ENCODE peak calls at places on chromosome 4, in five cellular contexts. Z is GM06990, C is HepG2, U is cardiac muscle cell, V is endodermal cell. Y is an unnamed sample.

GRCh38 chr4:52574036-52574435 is 85.1 kb downstream of the USP46 start:
- DNase-seq in Z (no peak), C (no peak), U (no peak), V (no peak), Y (peak)

GRCh38 chr4:2071912-2072867 is 13.1 kb downstream of the NAT8L start:
- DNase-seq in Z (no peak), C (peak), U (no peak), V (peak), Y (no peak)

GRCh38 chr4:149441338-149441737 is 374.3 kb downstream of the IQCM start:
- DNase-seq in Z (no peak), C (no peak), U (peak), V (no peak), Y (no peak)

GRCh38 chr4:145099653-145100052 is 1.5 kb downstream of the ABCE1 start:
- DNase-seq in Z (peak), C (peak), U (peak), V (no peak), Y (no peak)

GRCh38 chr4:17781072-17781830 is at the start of gene FAM184B:
- DNase-seq in Z (peak), C (no peak), U (peak), V (peak), Y (no peak)

GRCh38 chr4:157984285-157984911 is 188.4 kb downstream of the GASK1B start:
- DNase-seq in Z (no peak), C (no peak), U (no peak), V (no peak), Y (no peak)

GRCh38 chr4:80184053-80184790 is 13.1 kb upstream of the PRDM8 start:
- DNase-seq in Z (peak), C (peak), U (peak), V (peak), Y (peak)

GRCh38 chr4:24655326-24655725 is 71.0 kb upstream of the DHX15 start:
- DNase-seq in Z (no peak), C (no peak), U (no peak), V (no peak), Y (no peak)

GRCh38 chr4:138200236-138200590 is 41.9 kb downstream of the SLC7A11 start:
- DNase-seq in Z (no peak), C (no peak), U (no peak), V (no peak), Y (no peak)

GRCh38 chr4:115101675-115102074 is 11.7 kb downstream of the NDST4 start:
- DNase-seq in Z (no peak), C (no peak), U (no peak), V (no peak), Y (no peak)

GRCh38 chr4:1053080-1053661 is 41.7 kb downstream of the FGFRL1 start:
- DNase-seq in Z (no peak), C (no peak), U (peak), V (peak), Y (peak)

GRCh38 chr4:121464854-121465253 is 84.0 kb upstream of the QRFPR start:
- DNase-seq in Z (no peak), C (no peak), U (no peak), V (no peak), Y (no peak)

GRCh38 chr4:184648220-184649025 is 824 bp downstream of the CASP3 start:
- DNase-seq in Z (peak), C (peak), U (peak), V (peak), Y (peak)

GRCh38 chr4:141121768-141122415 is 11.4 kb downstream of the RNF150 start:
- DNase-seq in Z (no peak), C (no peak), U (no peak), V (peak), Y (no peak)

GRCh38 chr4:107719211-107719926 is 665 bp downstream of the PAPSS1 start:
- DNase-seq in Z (no peak), C (peak), U (peak), V (peak), Y (peak)

GRCh38 chr4:152537881-152538280 is 2.0 kb upstream of the FBXW7 start:
- DNase-seq in Z (no peak), C (no peak), U (no peak), V (no peak), Y (no peak)
- H3K4me3 ChIP-seq in Z (peak), C (peak), U (no peak), V (peak), Y (no peak)

GRCh38 chr4:159504634-159505033 is 401.8 kb downstream of the RAPGEF2 start:
- DNase-seq in Z (no peak), C (no peak), U (peak), V (no peak), Y (no peak)
- H3K4me3 ChIP-seq in Z (no peak), C (no peak), U (no peak), V (no peak), Y (no peak)

DNA sequence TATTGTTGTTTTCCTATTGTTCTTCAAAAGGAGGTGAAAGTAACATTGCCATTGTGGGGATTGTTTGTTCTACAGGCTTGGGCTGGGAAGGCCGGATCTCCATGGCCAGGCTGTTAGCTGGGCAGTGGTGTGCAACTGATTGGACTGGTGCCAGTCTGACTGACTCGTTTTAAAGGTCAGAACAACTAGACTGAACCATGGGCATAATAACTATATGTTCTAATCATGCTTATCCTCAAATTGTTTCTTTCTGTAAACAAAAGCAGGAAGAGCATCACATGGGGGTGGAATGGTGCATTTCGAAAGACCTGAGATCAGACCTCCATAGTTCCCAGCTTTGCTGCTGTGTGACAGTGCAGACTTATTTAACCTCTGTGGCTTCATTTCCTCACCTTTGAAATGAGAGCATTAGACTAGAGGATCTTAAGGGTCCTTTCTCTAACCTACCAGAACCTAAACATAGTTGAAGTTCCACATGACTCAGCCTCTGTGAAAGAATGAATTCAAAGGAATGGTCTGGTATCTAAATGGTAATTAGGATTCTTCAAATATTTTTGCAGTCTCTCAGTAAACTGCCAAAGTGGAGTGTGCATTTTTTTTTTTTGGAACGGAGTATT is 66.7 kb upstream of the PGRMC2 start:
- DNase-seq in Z (no peak), C (peak), U (peak), V (no peak), Y (peak)
- H3K4me3 ChIP-seq in Z (no peak), C (no peak), U (no peak), V (no peak), Y (no peak)

GRCh38 chr4:64157397-64157796 is 251.9 kb downstream of the TECRL start:
- DNase-seq in Z (no peak), C (no peak), U (no peak), V (no peak), Y (no peak)

GRCh38 chr4:64156253-64156652 is 253.0 kb downstream of the TECRL start:
- DNase-seq in Z (no peak), C (no peak), U (no peak), V (no peak), Y (no peak)

GRCh38 chr4:64158648-64159326 is 250.5 kb downstream of the TECRL start:
- DNase-seq in Z (no peak), C (peak), U (peak), V (peak), Y (peak)
- H3K4me3 ChIP-seq in Z (peak), C (peak), U (no peak), V (no peak), Y (no peak)

DNA sequence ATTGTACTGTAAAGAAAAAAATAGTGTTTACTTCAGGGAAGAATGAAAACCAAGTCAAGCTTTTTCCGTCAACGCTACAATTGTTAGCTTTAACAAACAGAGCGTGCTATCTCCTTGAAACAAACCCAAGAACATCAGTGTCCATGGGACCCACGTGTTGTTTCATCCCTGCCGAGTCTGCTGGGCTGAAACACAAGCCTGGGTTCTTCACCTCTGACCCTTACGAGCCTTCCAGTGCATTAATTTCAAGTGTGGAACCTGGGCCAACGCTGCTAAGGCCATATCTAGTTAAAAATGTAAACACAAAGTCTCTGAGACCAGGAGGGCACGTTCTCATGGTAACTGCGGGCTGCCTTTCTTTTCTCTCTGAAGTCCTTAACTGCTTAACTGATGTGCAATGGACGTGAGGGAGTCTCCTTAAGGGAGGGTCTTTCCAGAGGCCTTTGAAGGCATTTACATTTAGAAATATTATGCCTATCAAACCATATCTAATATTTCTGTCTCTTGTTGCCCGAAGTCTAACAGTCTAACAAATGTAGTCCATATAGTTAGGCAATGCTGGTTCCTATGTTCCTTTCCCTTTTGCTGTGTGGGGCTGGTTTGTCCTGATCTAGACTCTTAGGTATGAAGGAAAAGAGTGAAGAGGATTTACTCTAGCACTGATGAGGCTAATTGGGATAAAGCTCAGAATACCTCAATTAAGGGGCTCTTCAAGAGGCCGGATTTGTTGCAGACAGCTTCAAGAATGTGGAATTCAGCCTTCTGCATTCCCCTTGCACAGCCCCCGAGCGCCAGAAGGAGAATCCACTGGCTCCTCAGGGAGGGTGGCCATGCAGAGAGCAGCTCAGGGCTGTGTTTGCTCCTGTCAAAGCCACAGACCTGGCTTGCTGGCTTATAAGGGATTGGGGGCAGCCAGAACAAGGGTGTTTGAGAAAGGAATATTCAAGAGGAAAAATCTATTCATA is 36.5 kb downstream of the ING2 start:
- DNase-seq in Z (no peak), C (no peak), U (peak), V (peak), Y (peak)
- H3K4me3 ChIP-seq in Z (no peak), C (no peak), U (no peak), V (no peak), Y (no peak)

GRCh38 chr4:143273170-143273917 is 63.3 kb upstream of the GAB1 start:
- DNase-seq in Z (no peak), C (no peak), U (no peak), V (no peak), Y (no peak)
- H3K4me3 ChIP-seq in Z (no peak), C (no peak), U (no peak), V (no peak), Y (no peak)

GRCh38 chr4:11368701-11369115 is 60.0 kb downstream of the HS3ST1 start:
- DNase-seq in Z (no peak), C (no peak), U (no peak), V (no peak), Y (no peak)
- H3K4me3 ChIP-seq in Z (peak), C (no peak), U (no peak), V (no peak), Y (no peak)

Y was measured in fibroblast of villous mesenchyme.